ENCODE peak calls at places on chromosomes 16 and 17, in ten cellular contexts. P is A549; J is stimulated activated CD4-positive, alpha-beta T cell treated with anti-CD3 and anti-CD28 coated beads, Interleukin-12 subunit alpha, Interleukin-12 subunit beta, amount 100 ng/mL, for 48 hours; M is stimulated activated CD8-positive, alpha-beta memory T cell treated with anti-CD3 and anti-CD28 coated beads, Interleukin-4, amount 100 ng/mL, for 24 hours; S is neural crest cell; Z is Daoy; U is effector CD4-positive, alpha-beta T cell; A is NCI-H1105 treated with DMSO at 0.1 percent for 48 hours; K is body of pancreas; E is stomach. W is an unnamed sample.
A peak's percentile ranks its signal among the peaks of the same experiment; 100 is the strongest.

GRCh38 chr16:48971571-48972071 is 310.0 kb downstream of the CBLN1 start:
- DNase-seq in P (no peak), J (no peak), M (no peak), S (no peak), Z (peak; percentile 32), U (no peak), A (peak; percentile 85), K (no peak), E (no peak), W (no peak)

GRCh38 chr17:79038545-79039135 is 14.7 kb downstream of the C1QTNF1 start:
- DNase-seq in P (peak; percentile 85), J (no peak), M (no peak), S (no peak), Z (peak; percentile 87), U (no peak), A (no peak), K (no peak), E (no peak), W (no peak)

GRCh38 chr17:64155751-64156544 is 26.0 kb upstream of the ERN1 start:
- DNase-seq in P (no peak), J (no peak), M (no peak), S (no peak), Z (no peak), U (no peak), A (no peak), K (peak; percentile 72), E (peak; percentile 77), W (no peak)

GRCh38 chr16:67939507-67940435 is 3.1 kb upstream of the PSMB10 start:
- DNase-seq in P (no peak), J (no peak), M (no peak), S (no peak), Z (no peak), U (peak; percentile 9), A (no peak), K (peak; percentile 68), E (peak; percentile 80), W (peak; percentile 35)

GRCh38 chr16:79982356-79982755 is 381.8 kb upstream of the MAF start:
- DNase-seq in P (no peak), J (no peak), M (no peak), S (no peak), Z (no peak), U (no peak), A (no peak), K (no peak), E (no peak), W (no peak)

GRCh38 chr17:75695141-75695829 is 26.0 kb upstream of the ITGB4 start:
- DNase-seq in P (peak; percentile 55), J (no peak), M (no peak), S (no peak), Z (no peak), U (no peak), A (no peak), K (no peak), E (no peak), W (no peak)

GRCh38 chr17:44922746-44923470 is 7.6 kb upstream of the GFAP start:
- DNase-seq in P (no peak), J (no peak), M (no peak), S (no peak), Z (no peak), U (no peak), A (no peak), K (no peak), E (no peak), W (no peak)

GRCh38 chr16:4500283-4500682 is 24.1 kb downstream of the HMOX2 start:
- DNase-seq in P (peak; percentile 33), J (no peak), M (no peak), S (no peak), Z (peak; percentile 63), U (no peak), A (no peak), K (peak; percentile 59), E (peak; percentile 47), W (no peak)

GRCh38 chr16:86906608-86907007 is 328.3 kb downstream of the FOXL1 start:
- DNase-seq in P (no peak), J (no peak), M (no peak), S (no peak), Z (no peak), U (no peak), A (no peak), K (no peak), E (no peak), W (no peak)

GRCh38 chr17:4479340-4479981 is 19.2 kb upstream of the SPNS2 start:
- DNase-seq in P (no peak), J (no peak), M (no peak), S (no peak), Z (no peak), U (no peak), A (no peak), K (no peak), E (peak; percentile 71), W (no peak)

GRCh38 chr16:4384497-4384896 is 12.8 kb downstream of the VASN start:
- DNase-seq in P (no peak), J (no peak), M (no peak), S (no peak), Z (no peak), U (no peak), A (no peak), K (peak; percentile 17), E (no peak), W (no peak)

GRCh38 chr17:78257810-78258322 is 26.4 kb downstream of the TMEM235 start:
- DNase-seq in P (no peak), J (no peak), M (no peak), S (no peak), Z (no peak), U (no peak), A (no peak), K (no peak), E (peak; percentile 38), W (no peak)

GRCh38 chr17:32654351-32654750 is 167.6 kb downstream of the CDK5R1 start:
- DNase-seq in P (no peak), J (no peak), M (no peak), S (no peak), Z (no peak), U (no peak), A (no peak), K (no peak), E (no peak), W (no peak)

GRCh38 chr16:89489731-89490385 is 503 bp downstream of the ANKRD11 start:
- DNase-seq in P (no peak), J (no peak), M (no peak), S (no peak), Z (no peak), U (no peak), A (no peak), K (no peak), E (no peak), W (no peak)

GRCh38 chr17:42347198-42347597 is 41.0 kb downstream of the STAT3 start:
- DNase-seq in P (peak; percentile 37), J (no peak), M (no peak), S (no peak), Z (peak; percentile 62), U (no peak), A (no peak), K (peak; percentile 76), E (peak; percentile 67), W (no peak)

GRCh38 chr17:62597920-62598319 is 29.6 kb upstream of the MRC2 start:
- DNase-seq in P (no peak), J (no peak), M (no peak), S (no peak), Z (no peak), U (no peak), A (no peak), K (no peak), E (no peak), W (no peak)